ENCODE peak calls at places on chromosomes 7 and 10, in five cellular contexts. P, B, K, O and W are unnamed samples.

GRCh38 chr7:118863961-118864360 is 639.5 kb downstream of the ANKRD7 start:
- DNase-seq in P (no peak), B (no peak), K (no peak), O (no peak), W (no peak)

GRCh38 chr10:78777466-78778256 is 291.1 kb upstream of the ZMIZ1 start:
- DNase-seq in P (no peak), B (peak), K (peak), O (no peak), W (no peak)

GRCh38 chr7:118082506-118082905 is 101.5 kb upstream of the LSM8 start:
- DNase-seq in P (no peak), B (peak), K (no peak), O (peak), W (no peak)

GRCh38 chr10:4765428-4765827 is 60.6 kb upstream of the AKR1E2 start:
- DNase-seq in P (no peak), B (peak), K (no peak), O (peak), W (no peak)

GRCh38 chr7:48182736-48183369 is 11.6 kb downstream of the ABCA13 start:
- DNase-seq in P (no peak), B (peak), K (no peak), O (peak), W (no peak)

GRCh38 chr7:51123322-51124021 is 193.1 kb downstream of the COBL start:
- DNase-seq in P (peak), B (peak), K (peak), O (peak), W (no peak)

GRCh38 chr7:151043959-151044358 is 4.4 kb upstream of the ASIC3 start:
- DNase-seq in P (no peak), B (no peak), K (no peak), O (no peak), W (no peak)

GRCh38 chr10:99540673-99541531 is 8.2 kb downstream of the NKX2-3 start:
- DNase-seq in P (no peak), B (no peak), K (no peak), O (no peak), W (no peak)

GRCh38 chr10:33735463-33735862 is 401.0 kb upstream of the NRP1 start:
- DNase-seq in P (no peak), B (peak), K (no peak), O (peak), W (no peak)